ENCODE peak calls at places on chromosome 5, in four cellular contexts. I is K562, C is HCT116, N is HepG2. B is an unnamed sample. For H3K4me1, the result is how much of the 10 kb centered on the place peaks cover.

GRCh38 chr5:128644863-128645262 is 106.8 kb upstream of the FBN2 start:
- DNase-seq in I (no peak), C (no peak), N (no peak), B (no peak)

GRCh38 chr5:65290677-65291076 is 191.0 kb downstream of the ADAMTS6 start:
- DNase-seq in I (no peak), C (no peak), N (no peak), B (no peak)

GRCh38 chr5:1003296-1003937 is 5.2 kb upstream of the NKD2 start:
- DNase-seq in I (no peak), C (peak), N (no peak), B (no peak)

GRCh38 chr5:61120534-61120933 is 41.7 kb downstream of the SMIM15 start:
- DNase-seq in I (no peak), C (no peak), N (no peak), B (no peak)

GRCh38 chr5:1385395-1386273 is 40.7 kb upstream of the CLPTM1L start:
- DNase-seq in I (peak), C (no peak), N (peak), B (no peak)

GRCh38 chr5:98157368-98157767 is 616.1 kb upstream of the RGMB start:
- DNase-seq in I (no peak), C (no peak), N (no peak), B (no peak)

GRCh38 chr5:93620487-93621339 is 37.7 kb downstream of the NR2F1 start:
- DNase-seq in I (no peak), C (peak), N (peak), B (no peak)

GRCh38 chr5:43973318-43973717 is 370.3 kb downstream of the NNT start:
- DNase-seq in I (no peak), C (no peak), N (peak), B (no peak)

GRCh38 chr5:42547146-42547545 is 123.9 kb downstream of the GHR start:
- DNase-seq in I (no peak), C (no peak), N (no peak), B (no peak)

GRCh38 chr5:179803651-179804598 is 2.7 kb downstream of the MGAT4B start:
- DNase-seq in I (peak), C (no peak), N (peak), B (no peak)

GRCh38 chr5:159095218-159095617 is 4.5 kb downstream of the EBF1 start:
- DNase-seq in I (no peak), C (no peak), N (no peak), B (no peak)

GRCh38 chr5:1133510-1134255 is 21.8 kb upstream of the SLC12A7 start:
- DNase-seq in I (no peak), C (no peak), N (no peak), B (no peak)

GRCh38 chr5:4981612-4982011 is 158.5 kb upstream of the ADAMTS16 start:
- DNase-seq in I (no peak), C (no peak), N (no peak), B (no peak)

GRCh38 chr5:156051972-156052371 is 275.0 kb upstream of the SGCD start:
- DNase-seq in I (no peak), C (no peak), N (no peak), B (no peak)

GRCh38 chr5:63564789-63565188 is 397.5 kb downstream of the HTR1A start:
- DNase-seq in I (no peak), C (no peak), N (no peak), B (no peak)

GRCh38 chr5:99315413-99316178 is 386.8 kb upstream of the CHD1 start:
- DNase-seq in I (no peak), C (no peak), N (no peak), B (no peak)

GRCh38 chr5:73938280-73938937 is 312.4 kb downstream of the ARHGEF28 start:
- DNase-seq in I (no peak), C (peak), N (no peak), B (peak)

GRCh38 chr5:126182901-126183695 is 240.1 kb upstream of the GRAMD2B start:
- DNase-seq in I (no peak), C (no peak), N (no peak), B (no peak)

GRCh38 chr5:136810198-136810823 is 445.0 kb upstream of the TRPC7 start:
- DNase-seq in I (no peak), C (no peak), N (no peak), B (peak)

GRCh38 chr5:144139586-144139985 is 30.9 kb downstream of the YIPF5 start:
- DNase-seq in I (no peak), C (no peak), N (no peak), B (no peak)

GRCh38 chr5:166788050-166788449 is 1503.4 kb upstream of the WWC1 start:
- DNase-seq in I (no peak), C (no peak), N (no peak), B (no peak)

GRCh38 chr5:1926471-1927341 is 44.0 kb upstream of the IRX4 start:
- DNase-seq in I (no peak), C (no peak), N (no peak), B (no peak)

GRCh38 chr5:90641528-90641927 is 82.9 kb downstream of the ADGRV1 start:
- DNase-seq in I (no peak), C (no peak), N (no peak), B (no peak)
- TF ChIP-seq TCF7L2 in I (no peak), C (no peak), N (no peak), B (no peak)

DNA sequence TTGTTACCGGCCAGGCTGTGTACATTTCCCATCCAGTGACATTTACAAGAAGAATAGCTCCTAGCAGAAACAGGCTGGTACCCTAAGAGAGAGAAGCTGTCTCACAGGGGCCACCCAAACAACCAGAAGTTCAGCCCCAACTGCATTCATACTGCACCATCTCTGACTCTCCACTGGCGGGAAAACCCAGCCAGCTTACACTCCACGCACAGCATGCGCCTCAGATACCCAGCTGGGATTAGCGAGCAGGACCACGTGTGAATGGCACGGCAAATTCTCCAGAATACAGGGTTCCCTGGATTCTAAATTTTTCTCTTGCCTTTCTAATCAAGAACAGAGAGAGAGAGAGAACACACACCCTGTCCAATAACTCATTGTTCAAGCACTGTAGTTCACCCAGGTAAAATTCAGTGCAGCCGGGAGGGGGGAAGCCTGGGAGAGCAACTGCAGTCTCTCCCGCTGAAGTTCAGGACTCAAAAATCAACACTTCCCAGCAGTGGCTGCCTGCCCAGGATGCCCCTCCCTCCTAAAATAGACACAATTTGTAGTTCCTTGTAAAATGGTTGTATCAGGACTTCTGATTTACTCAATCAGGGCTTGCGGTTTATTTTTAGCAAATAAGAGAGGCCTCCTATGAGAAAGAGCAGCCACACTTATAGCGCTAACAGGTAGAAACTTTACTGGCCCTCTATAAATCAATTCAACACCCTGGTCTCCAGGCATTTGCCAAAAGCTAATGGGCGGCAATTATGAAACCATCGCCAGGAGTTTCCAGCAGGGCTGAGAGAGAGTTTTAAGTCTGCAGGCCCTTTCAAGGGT is 2.2 kb downstream of the COL23A1 start:
- DNase-seq in I (no peak), C (no peak), N (no peak), B (no peak)
- H3K4me3 ChIP-seq in I (no peak), C (no peak), N (no peak), B (no peak)

DNA sequence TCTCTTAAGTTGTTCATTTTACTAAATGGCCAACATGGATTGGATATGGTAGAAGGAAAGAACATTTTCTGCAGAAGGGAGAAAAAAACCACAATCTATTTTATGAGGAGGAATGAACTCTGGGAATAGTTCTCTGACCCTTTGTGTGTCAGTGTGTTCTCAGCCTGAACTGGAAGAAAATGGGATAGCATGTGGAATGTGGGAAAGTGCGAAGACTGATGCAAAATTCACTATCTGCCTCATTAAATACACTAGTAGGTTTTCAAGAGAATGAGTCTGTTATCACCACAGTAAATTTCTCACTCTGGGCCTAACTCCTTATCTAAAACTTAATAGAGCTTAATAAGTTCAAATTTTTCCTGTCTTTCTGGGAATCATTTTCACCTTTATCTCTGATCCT is 22.7 kb downstream of the ITGA1 start:
- DNase-seq in I (no peak), C (no peak), N (no peak), B (no peak)
- H3K4me1 ChIP-seq in I (under half), C (under half), N (under half), B (under half)

DNA sequence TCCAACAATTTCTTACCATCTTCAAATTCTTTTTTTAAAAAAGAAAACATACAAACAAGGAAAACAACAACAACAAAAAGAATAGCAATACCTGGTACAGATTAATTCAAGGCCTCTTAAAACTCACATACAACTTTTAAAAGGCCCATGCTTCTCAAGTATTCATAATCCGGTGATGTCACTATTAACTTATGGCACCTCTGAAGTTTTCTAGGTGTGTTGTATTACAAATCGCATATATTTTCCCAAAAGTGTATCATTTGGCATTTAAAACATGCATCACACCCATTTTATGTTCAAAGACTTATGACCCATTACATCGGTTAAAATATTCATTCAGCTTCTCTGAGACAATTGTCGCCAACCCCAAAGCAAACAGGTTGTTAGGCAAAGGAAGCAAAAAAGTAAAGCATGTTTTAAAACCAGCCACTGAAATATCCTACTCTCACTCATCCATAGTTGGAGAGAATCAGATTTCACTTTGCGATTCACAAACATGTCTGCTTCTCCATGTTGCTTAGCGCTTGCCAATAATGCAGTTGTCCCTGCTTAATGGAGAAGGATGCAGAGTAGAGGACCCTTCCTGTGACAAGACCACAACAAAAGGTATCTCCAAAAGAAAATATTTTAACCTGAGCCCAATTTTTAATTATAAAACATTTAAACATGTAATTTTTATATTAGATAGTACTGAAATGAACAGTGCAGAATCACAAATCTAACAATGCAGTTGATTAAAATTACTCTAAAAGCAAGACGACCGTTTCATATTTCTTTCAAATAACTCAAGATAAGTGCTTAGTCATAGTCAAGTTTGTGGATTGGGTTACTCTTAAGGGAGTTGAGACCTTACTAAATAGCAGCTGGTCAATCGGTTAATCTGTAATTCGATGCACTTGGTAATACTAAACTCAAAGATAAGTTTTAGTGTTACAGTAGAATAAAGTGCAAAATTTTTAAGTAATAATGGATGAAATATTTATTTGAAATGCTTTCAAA is 1.6 kb downstream of the SKP1 start:
- DNase-seq in I (no peak), C (no peak), N (peak), B (no peak)
- TF ChIP-seq TCF7L2 in I (no peak), C (no peak), N (no peak), B (no peak)